ENCODE peak calls at places on chromosomes 6 and 20, in four cellular contexts. G is stimulated activated naive CD8-positive, alpha-beta T cell treated with anti-CD3 and anti-CD28 coated beads, Interleukin-15, amount 100 ng/mL, for 72 hours; O is T-helper 17 cell; S is lower lobe of right lung. Z is an unnamed sample.

GRCh38 chr6:13012977-13013680 is 296.6 kb downstream of the PHACTR1 start:
- ATAC-seq in G (peak; percentile 21), O (no peak), S (peak; percentile 64), Z (peak; percentile 11)

GRCh38 chr6:132210886-132211563 is 190.2 kb downstream of the MOXD1 start:
- ATAC-seq in G (no peak), O (no peak), S (no peak), Z (no peak)

GRCh38 chr6:11110921-11111768 is at the start of gene ERVFRD-1:
- ATAC-seq in G (peak; percentile 64), O (peak; percentile 33), S (no peak), Z (no peak)

GRCh38 chr6:1603708-1604346 is 5.9 kb upstream of the FOXC1 start:
- ATAC-seq in G (peak; percentile 2), O (no peak), S (peak; percentile 4), Z (no peak)

GRCh38 chr6:134517863-134518262 is 200.0 kb upstream of the SGK1 start:
- ATAC-seq in G (no peak), O (no peak), S (no peak), Z (no peak)

GRCh38 chr20:32767418-32768198 is 5.4 kb downstream of the DNMT3B start:
- ATAC-seq in G (no peak), O (no peak), S (no peak), Z (no peak)

GRCh38 chr6:11734861-11735652 is 43.5 kb downstream of the ADTRP start:
- ATAC-seq in G (no peak), O (no peak), S (no peak), Z (no peak)

GRCh38 chr6:78868124-78868523 is 773 bp downstream of the IRAK1BP1 start:
- ATAC-seq in G (no peak), O (no peak), S (peak; percentile 41), Z (no peak)

GRCh38 chr6:107677399-107677798 is 146.7 kb downstream of the SCML4 start:
- ATAC-seq in G (no peak), O (no peak), S (no peak), Z (no peak)

GRCh38 chr20:47487175-47487917 is 14.3 kb upstream of the NCOA3 start:
- ATAC-seq in G (peak; percentile 91), O (peak; percentile 85), S (peak; percentile 56), Z (peak; percentile 91)